ENCODE peak calls at places on chromosome 12, in five cellular contexts. X, O, Q, H and K are unnamed samples.

GRCh38 chr12:116153096-116153495 is 124.4 kb downstream of the MED13L start:
- DNase-seq in X (no peak), Q (no peak), O (no peak), H (no peak), K (no peak)

GRCh38 chr12:67541625-67541991 is 106.9 kb upstream of the DYRK2 start:
- DNase-seq in H (peak; percentile 76), O (no peak), X (no peak), Q (no peak), K (no peak)

GRCh38 chr12:127819066-127819465 is 447.9 kb upstream of the TMEM132C start:
- DNase-seq in O (no peak), Q (no peak), X (no peak), H (no peak), K (no peak)

GRCh38 chr12:10184261-10184843 is 5.5 kb downstream of the TMEM52B start:
- DNase-seq in O (peak; percentile 26), Q (no peak), H (no peak), X (peak; percentile 89), K (peak; percentile 46)

GRCh38 chr12:100687686-100688085 is 106.9 kb upstream of the ANO4 start:
- DNase-seq in O (no peak), Q (no peak), X (no peak), H (no peak), K (no peak)

GRCh38 chr12:95548539-95549391 is 2.5 kb downstream of the USP44 start:
- DNase-seq in Q (peak; percentile 69), O (peak; percentile 77), X (no peak), H (peak; percentile 87), K (peak; percentile 60)

GRCh38 chr12:124512667-124513296 is 54.6 kb downstream of the NCOR2 start:
- DNase-seq in Q (peak; percentile 66), H (peak; percentile 98), O (peak; percentile 79), X (peak; percentile 96), K (peak; percentile 94)

GRCh38 chr12:100718212-100718611 is 76.4 kb upstream of the ANO4 start:
- DNase-seq in O (peak; percentile 26), H (no peak), Q (no peak), X (peak; percentile 12), K (no peak)

GRCh38 chr12:6507102-6507998 is 13.4 kb downstream of the NCAPD2 start:
- DNase-seq in Q (no peak), O (no peak), X (peak; percentile 39), H (no peak), K (no peak)

GRCh38 chr12:47554046-47554653 is 151.7 kb downstream of the RPAP3 start:
- DNase-seq in X (no peak), O (peak; percentile 17), H (no peak), Q (no peak), K (no peak)

GRCh38 chr12:41940571-41940970 is 204.1 kb downstream of the GXYLT1 start:
- DNase-seq in X (no peak), H (no peak), O (no peak), Q (no peak), K (no peak)

GRCh38 chr12:56684745-56685369 is 3.2 kb downstream of the PTGES3 start:
- DNase-seq in Q (no peak), X (no peak), O (peak; percentile 47), H (no peak), K (no peak)

GRCh38 chr12:28709996-28710685 is 438.9 kb upstream of the FAR2 start:
- DNase-seq in O (no peak), Q (no peak), X (no peak), H (no peak), K (no peak)

GRCh38 chr12:22856120-22856699 is 231.2 kb downstream of the ETNK1 start:
- DNase-seq in X (peak; percentile 66), O (peak; percentile 55), Q (no peak), H (no peak), K (no peak)

GRCh38 chr12:15526033-15526432 is 203.7 kb downstream of the PTPRO start:
- DNase-seq in X (no peak), O (no peak), H (no peak), Q (no peak), K (no peak)

GRCh38 chr12:105766029-105766428 is 372.7 kb downstream of the NUAK1 start:
- DNase-seq in Q (no peak), H (no peak), O (no peak), X (no peak), K (no peak)

GRCh38 chr12:3148366-3149000 is 71.3 kb downstream of the TSPAN9 start:
- DNase-seq in Q (no peak), H (no peak), O (no peak), X (no peak), K (no peak)

GRCh38 chr12:106739318-106739717 is 35.2 kb upstream of the RIC8B start:
- DNase-seq in Q (no peak), O (no peak), H (no peak), X (no peak), K (no peak)

GRCh38 chr12:13573698-13574321 is 377.3 kb downstream of the EMP1 start:
- DNase-seq in H (peak; percentile 7), Q (no peak), O (peak; percentile 9), X (peak; percentile 51), K (no peak)

GRCh38 chr12:104462931-104463339 is 6.2 kb downstream of the CHST11 start:
- DNase-seq in X (peak; percentile 33), Q (no peak), H (no peak), O (no peak), K (no peak)

GRCh38 chr12:109281452-109281851 is 27.6 kb downstream of the FOXN4 start:
- DNase-seq in X (no peak), H (no peak), O (no peak), Q (no peak), K (peak; percentile 71)

GRCh38 chr12:8146416-8146771 is 10.4 kb upstream of the ZNF705A start:
- DNase-seq in O (no peak), H (no peak), X (no peak), Q (no peak), K (no peak)

GRCh38 chr12:104687823-104688573 is 231.2 kb downstream of the CHST11 start:
- DNase-seq in O (no peak), X (no peak), Q (no peak), H (no peak), K (no peak)

GRCh38 chr12:47376937-47377336 is 297.2 kb upstream of the AMIGO2 start:
- DNase-seq in X (peak; percentile 52), Q (no peak), O (peak; percentile 66), H (no peak), K (no peak)

GRCh38 chr12:47808049-47808448 is 11.7 kb downstream of the HDAC7 start:
- DNase-seq in H (no peak), Q (no peak), X (peak; percentile 71), O (no peak), K (peak; percentile 78)

GRCh38 chr12:68900241-68900640 is 32.7 kb downstream of the CPM start:
- DNase-seq in X (no peak), Q (no peak), H (no peak), O (no peak), K (no peak)

GRCh38 chr12:68901551-68901950 is 31.4 kb downstream of the CPM start:
- DNase-seq in X (no peak), Q (no peak), H (no peak), O (no peak), K (no peak)

GRCh38 chr12:68896881-68897540 is 36.0 kb downstream of the CPM start:
- DNase-seq in X (peak; percentile 55), O (peak; percentile 48), Q (no peak), H (no peak), K (no peak)

GRCh38 chr12:68901145-68901544 is 31.8 kb downstream of the CPM start:
- DNase-seq in X (no peak), Q (no peak), O (no peak), H (no peak), K (no peak)

GRCh38 chr12:68899251-68899771 is 33.7 kb downstream of the CPM start:
- DNase-seq in X (peak; percentile 93), Q (peak; percentile 86), H (peak; percentile 79), O (peak; percentile 61), K (peak; percentile 53)
- TF ChIP-seq CTCF in X (peak; percentile 84), Q (peak; percentile 90), H (peak; percentile 45), O (peak; percentile 37), K (peak; percentile 26)

GRCh38 chr12:113453330-113453729 is 18.3 kb downstream of the LHX5 start:
- DNase-seq in X (no peak), Q (no peak), H (no peak), O (no peak), K (no peak)

GRCh38 chr12:113448874-113449273 is 22.8 kb downstream of the LHX5 start:
- DNase-seq in Q (no peak), H (no peak), X (no peak), O (no peak), K (no peak)

GRCh38 chr12:113449299-113449698 is 22.4 kb downstream of the LHX5 start:
- DNase-seq in Q (no peak), O (no peak), H (no peak), X (no peak), K (no peak)

GRCh38 chr12:113449839-113450238 is 21.8 kb downstream of the LHX5 start:
- DNase-seq in Q (no peak), X (no peak), H (no peak), O (no peak), K (no peak)

GRCh38 chr12:113452458-113452857 is 19.2 kb downstream of the LHX5 start:
- DNase-seq in O (no peak), X (no peak), Q (no peak), H (no peak), K (no peak)
- TF ChIP-seq CTCF in O (no peak), X (no peak), Q (no peak), H (no peak), K (no peak)

GRCh38 chr12:113604666-113605065 is 133.0 kb upstream of the LHX5 start:
- DNase-seq in H (no peak), Q (no peak), O (no peak), X (no peak), K (no peak)

GRCh38 chr12:113601656-113602263 is 130.1 kb upstream of the LHX5 start:
- DNase-seq in X (no peak), O (peak; percentile 18), Q (no peak), H (no peak), K (no peak)

GRCh38 chr12:113594967-113595366 is 123.3 kb upstream of the LHX5 start:
- DNase-seq in Q (no peak), H (no peak), X (no peak), O (no peak), K (no peak)

GRCh38 chr12:113598815-113599406 is 127.2 kb upstream of the LHX5 start:
- DNase-seq in O (no peak), X (no peak), Q (no peak), H (no peak), K (no peak)
- TF ChIP-seq CTCF in O (no peak), X (no peak), Q (no peak), H (no peak), K (no peak)

DNA sequence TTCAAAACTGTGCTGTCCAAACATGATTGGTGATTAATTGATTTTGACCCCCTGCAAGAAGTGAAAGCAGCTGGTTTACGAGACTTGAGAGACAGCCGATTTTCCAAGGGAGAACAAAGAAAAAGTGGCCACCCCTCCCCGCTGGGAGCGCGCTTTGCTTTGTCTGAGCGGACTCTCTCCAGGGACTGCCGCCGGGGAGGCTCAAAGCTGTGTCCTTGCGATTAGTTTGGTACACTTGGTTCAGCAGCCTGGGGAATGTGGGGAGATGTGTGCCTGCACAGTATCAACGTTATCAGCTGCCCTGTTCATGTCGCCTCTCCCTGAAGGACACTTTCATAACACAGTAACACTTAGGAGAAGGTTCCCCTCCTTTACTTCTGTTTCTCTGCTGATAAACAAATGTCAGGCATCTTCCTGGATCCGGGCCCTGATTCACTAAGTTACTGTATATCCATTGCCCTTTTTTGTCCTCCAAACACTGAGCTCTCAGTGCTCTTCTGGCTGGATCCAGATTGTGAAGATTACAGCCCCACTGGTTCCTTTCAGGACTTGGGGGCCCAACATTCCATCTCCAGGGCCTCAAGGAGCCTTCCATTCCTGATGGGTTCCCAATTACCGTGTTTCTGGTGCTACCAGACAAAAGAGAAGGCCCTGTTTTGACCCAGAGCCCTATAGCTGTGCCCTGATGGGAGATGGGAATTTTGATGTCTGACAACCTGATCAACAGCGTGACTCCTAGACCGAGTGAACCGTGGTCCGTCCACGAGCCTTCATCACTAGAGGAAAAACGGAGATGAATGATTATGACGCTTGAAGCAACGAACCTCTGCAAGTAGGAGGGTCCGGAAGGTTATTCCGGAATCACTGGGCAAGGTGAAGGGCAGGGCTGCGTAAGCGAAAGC is 31.7 kb upstream of the TUBA1C start:
- DNase-seq in Q (peak; percentile 43), O (peak; percentile 89), X (peak; percentile 53), H (no peak), K (no peak)
- TF ChIP-seq CTCF in Q (no peak), O (peak; percentile 29), X (peak; percentile 34), H (no peak), K (peak; percentile 8)